ENCODE peak calls at places on chromosomes 13 and 19, in seven cellular contexts. H is fibroblast of mammary gland; C is thoracic aorta; E is type B pancreatic cell; T is RWPE2; F is CD4-positive, alpha-beta T cell; G is DND-41. S is an unnamed sample.

GRCh38 chr19:3770136-3771032 is 1.6 kb downstream of the RAX2 start:
- DNase-seq in H (no peak), C (no peak), E (no peak), T (no peak), F (no peak), G (no peak), S (no peak)

GRCh38 chr13:102682727-102683126 is 12.1 kb downstream of the METTL21C start:
- DNase-seq in H (no peak), C (no peak), E (no peak), T (no peak), F (no peak), G (no peak), S (no peak)

GRCh38 chr13:61695147-61695546 is 279.5 kb upstream of the PCDH20 start:
- DNase-seq in H (peak), C (no peak), E (no peak), T (no peak), F (no peak), G (no peak), S (no peak)

GRCh38 chr19:45781282-45782161 is 768 bp downstream of the DMPK start:
- DNase-seq in H (no peak), C (no peak), E (no peak), T (no peak), F (no peak), G (no peak), S (no peak)

GRCh38 chr13:105599477-105600037 is 935.9 kb downstream of the EFNB2 start:
- DNase-seq in H (no peak), C (no peak), E (no peak), T (no peak), F (no peak), G (no peak), S (no peak)

GRCh38 chr13:109166807-109167206 is 537.4 kb downstream of the MYO16 start:
- DNase-seq in H (peak), C (no peak), E (no peak), T (no peak), F (no peak), G (no peak), S (no peak)

GRCh38 chr13:41523396-41523795 is 66.0 kb downstream of the RGCC start:
- DNase-seq in H (no peak), C (no peak), E (no peak), T (no peak), F (no peak), G (no peak), S (no peak)

GRCh38 chr19:49488863-49489537 is 1.6 kb downstream of the RPL13A start:
- DNase-seq in H (no peak), C (no peak), E (no peak), T (no peak), F (no peak), G (no peak), S (no peak)

GRCh38 chr19:8575467-8575997 is 1.7 kb downstream of the MYO1F start:
- DNase-seq in H (peak), C (no peak), E (no peak), T (no peak), F (peak), G (peak), S (no peak)

GRCh38 chr19:45676851-45677263 is 8.8 kb downstream of the GIPR start:
- DNase-seq in H (no peak), C (no peak), E (no peak), T (no peak), F (peak), G (no peak), S (no peak)

GRCh38 chr13:32734511-32734910 is 148.3 kb downstream of the PDS5B start:
- DNase-seq in H (peak), C (no peak), E (no peak), T (no peak), F (no peak), G (no peak), S (no peak)

GRCh38 chr19:50722248-50723013 is 733 bp upstream of the CLEC11A start:
- DNase-seq in H (peak), C (no peak), E (no peak), T (no peak), F (no peak), G (no peak), S (no peak)

GRCh38 chr13:40992678-40993077 is 26.4 kb downstream of the ELF1 start:
- DNase-seq in H (no peak), C (no peak), E (no peak), T (no peak), F (no peak), G (no peak), S (no peak)

GRCh38 chr13:51894239-51894638 is 32.5 kb downstream of the CCDC70 start:
- DNase-seq in H (no peak), C (no peak), E (peak), T (no peak), F (no peak), G (no peak), S (no peak)

GRCh38 chr13:77478645-77478997 is 56.9 kb upstream of the SCEL start:
- DNase-seq in H (no peak), C (no peak), E (no peak), T (no peak), F (no peak), G (no peak), S (no peak)

GRCh38 chr13:25286308-25286968 is 850 bp downstream of the MTMR6 start:
- DNase-seq in H (peak), C (no peak), E (no peak), T (no peak), F (peak), G (peak), S (no peak)

GRCh38 chr13:28313579-28313978 is 175.2 kb downstream of the PAN3 start:
- DNase-seq in H (peak), C (no peak), E (no peak), T (no peak), F (no peak), G (peak), S (no peak)

GRCh38 chr13:96898212-96898611 is 96.1 kb downstream of the OXGR1 start:
- DNase-seq in H (peak), C (no peak), E (no peak), T (no peak), F (no peak), G (no peak), S (no peak)

GRCh38 chr13:73708393-73708985 is 425.7 kb downstream of the KLF12 start:
- DNase-seq in H (peak), C (no peak), E (no peak), T (no peak), F (peak), G (peak), S (no peak)

GRCh38 chr13:40292536-40292935 is 373.9 kb downstream of the FOXO1 start:
- DNase-seq in H (no peak), C (no peak), E (no peak), T (no peak), F (no peak), G (no peak), S (no peak)

GRCh38 chr13:50592412-50593145 is 250.9 kb downstream of the DLEU7 start:
- DNase-seq in H (peak), C (no peak), E (no peak), T (no peak), F (no peak), G (no peak), S (no peak)

GRCh38 chr19:10701955-10702307 is 692 bp downstream of the QTRT1 start:
- DNase-seq in H (no peak), C (no peak), E (no peak), T (no peak), F (no peak), G (peak), S (no peak)

GRCh38 chr19:38543807-38544568 is 73.8 kb downstream of the MAP4K1 start:
- DNase-seq in H (peak), C (peak), E (no peak), T (peak), F (no peak), G (no peak), S (peak)

GRCh38 chr13:114140909-114141255 is 8.5 kb upstream of the RASA3 start:
- DNase-seq in H (no peak), C (no peak), E (no peak), T (no peak), F (peak), G (no peak), S (peak)

GRCh38 chr13:28250542-28250941 is 112.2 kb downstream of the PAN3 start:
- DNase-seq in H (no peak), C (no peak), E (no peak), T (no peak), F (no peak), G (no peak), S (no peak)

GRCh38 chr19:30093966-30094770 is 152.1 kb downstream of the URI1 start:
- DNase-seq in H (no peak), C (no peak), E (no peak), T (peak), F (no peak), G (no peak), S (no peak)

GRCh38 chr13:33263976-33264619 is 21.5 kb downstream of the STARD13 start:
- DNase-seq in H (peak), C (no peak), E (no peak), T (no peak), F (no peak), G (no peak), S (no peak)

GRCh38 chr19:47272448-47273312 is 2.0 kb upstream of the INAFM1 start:
- DNase-seq in H (peak), C (peak), E (no peak), T (no peak), F (no peak), G (no peak), S (no peak)

GRCh38 chr13:110455941-110456340 is 105.6 kb downstream of the RAB20 start:
- DNase-seq in H (peak), C (peak), E (peak), T (no peak), F (peak), G (peak), S (no peak)

GRCh38 chr13:35714588-35714987 is 238.1 kb upstream of the MAB21L1 start:
- DNase-seq in H (no peak), C (no peak), E (no peak), T (no peak), F (no peak), G (no peak), S (no peak)

GRCh38 chr13:50099473-50099872 is 84.2 kb downstream of the KCNRG start:
- DNase-seq in H (no peak), C (no peak), E (no peak), T (no peak), F (no peak), G (no peak), S (peak)

GRCh38 chr19:23439623-23440022 is 44.4 kb upstream of the ZNF91 start:
- DNase-seq in H (peak), C (no peak), E (no peak), T (no peak), F (no peak), G (no peak), S (no peak)

GRCh38 chr19:23437901-23438300 is 42.6 kb upstream of the ZNF91 start:
- DNase-seq in H (no peak), C (no peak), E (no peak), T (no peak), F (no peak), G (no peak), S (no peak)

GRCh38 chr19:23440207-23440606 is 44.9 kb upstream of the ZNF91 start:
- DNase-seq in H (no peak), C (no peak), E (no peak), T (no peak), F (no peak), G (no peak), S (no peak)

GRCh38 chr19:23436318-23436717 is 41.0 kb upstream of the ZNF91 start:
- DNase-seq in H (no peak), C (no peak), E (no peak), T (no peak), F (no peak), G (peak), S (no peak)

GRCh38 chr19:23436944-23437343 is 41.7 kb upstream of the ZNF91 start:
- DNase-seq in H (peak), C (no peak), E (no peak), T (no peak), F (no peak), G (no peak), S (no peak)
- TF ChIP-seq CTCF in H (peak), C (no peak), E (peak), T (peak), F (no peak), G (peak), S (no peak)

GRCh38 chr19:16142032-16142580 is 1.4 kb upstream of the HSH2D start:
- DNase-seq in H (no peak), C (no peak), E (no peak), T (no peak), F (no peak), G (no peak), S (no peak)

GRCh38 chr19:16143399-16144215 is at the start of gene HSH2D:
- DNase-seq in H (no peak), C (no peak), E (no peak), T (no peak), F (peak), G (no peak), S (no peak)

GRCh38 chr19:16144216-16144581 is 714 bp downstream of the HSH2D start:
- DNase-seq in H (no peak), C (no peak), E (no peak), T (no peak), F (no peak), G (no peak), S (no peak)

GRCh38 chr19:16139752-16140151 is 3.7 kb upstream of the HSH2D start:
- DNase-seq in H (no peak), C (no peak), E (no peak), T (no peak), F (no peak), G (no peak), S (no peak)

GRCh38 chr19:16141043-16141442 is 2.4 kb upstream of the HSH2D start:
- DNase-seq in H (no peak), C (no peak), E (no peak), T (no peak), F (no peak), G (no peak), S (no peak)
- TF ChIP-seq CTCF in H (no peak), C (no peak), E (no peak), T (no peak), F (no peak), G (no peak), S (no peak)

DNA sequence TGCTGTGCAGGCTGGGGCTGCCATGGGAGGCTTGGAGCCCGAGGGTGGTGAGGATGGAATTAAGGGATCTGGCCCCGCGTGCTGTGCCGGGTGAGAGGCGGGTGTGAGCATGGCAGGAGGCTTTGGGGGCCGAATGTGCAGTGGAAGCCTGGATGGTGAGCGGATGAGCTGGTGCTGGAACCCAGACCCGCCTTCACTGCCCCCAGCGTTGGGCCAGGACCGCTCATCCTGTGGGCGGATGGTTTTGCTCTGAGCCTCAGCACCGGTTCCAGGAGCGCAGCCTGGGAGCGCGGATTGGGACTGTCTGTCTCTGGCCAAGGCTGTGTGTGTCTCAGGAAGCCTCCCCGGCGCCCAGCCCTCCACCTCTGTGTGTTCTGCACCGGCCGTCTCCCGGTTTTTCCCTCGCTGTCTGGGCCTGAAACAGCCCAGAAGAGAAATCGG is 16.7 kb downstream of the KDM4B start:
- DNase-seq in H (peak), C (no peak), E (no peak), T (no peak), F (no peak), G (no peak), S (no peak)
- TF ChIP-seq CTCF in H (no peak), C (no peak), E (no peak), T (no peak), F (no peak), G (no peak), S (no peak)

DNA sequence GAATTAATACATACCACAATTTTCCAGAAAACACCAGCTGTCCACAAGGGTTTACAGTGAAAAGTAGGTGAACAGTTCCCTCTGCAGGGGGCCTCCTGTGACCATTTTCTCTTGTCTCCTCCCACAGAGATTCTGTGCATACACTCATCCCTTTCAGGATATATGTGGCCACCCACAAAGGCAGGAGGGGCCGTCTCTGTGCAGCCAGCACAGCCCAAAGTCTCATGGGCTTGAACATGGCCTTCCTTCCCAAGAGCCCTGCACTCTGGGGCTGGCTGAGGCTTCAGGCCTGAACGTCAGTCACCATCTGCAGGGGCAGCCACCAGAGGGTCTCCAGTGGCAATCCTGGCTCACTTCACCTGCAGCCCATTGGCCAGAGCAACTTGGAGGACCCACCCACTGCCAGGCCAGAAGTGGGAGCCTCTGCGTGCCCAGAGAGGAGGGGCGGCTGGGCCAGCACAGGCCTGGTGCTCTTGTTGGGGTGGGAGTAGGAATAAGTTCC is 25.2 kb downstream of the TMEM161A start:
- DNase-seq in H (peak), C (no peak), E (no peak), T (no peak), F (no peak), G (no peak), S (no peak)
- TF ChIP-seq CTCF in H (no peak), C (no peak), E (no peak), T (no peak), F (no peak), G (no peak), S (no peak)

GRCh38 chr13:48567521-48568331 is 34.8 kb upstream of the RCBTB2 start:
- DNase-seq in H (peak), C (no peak), E (no peak), T (no peak), F (no peak), G (no peak), S (no peak)
- TF ChIP-seq CTCF in H (no peak), C (no peak), E (no peak), T (no peak), F (no peak), G (no peak), S (no peak)

DNA sequence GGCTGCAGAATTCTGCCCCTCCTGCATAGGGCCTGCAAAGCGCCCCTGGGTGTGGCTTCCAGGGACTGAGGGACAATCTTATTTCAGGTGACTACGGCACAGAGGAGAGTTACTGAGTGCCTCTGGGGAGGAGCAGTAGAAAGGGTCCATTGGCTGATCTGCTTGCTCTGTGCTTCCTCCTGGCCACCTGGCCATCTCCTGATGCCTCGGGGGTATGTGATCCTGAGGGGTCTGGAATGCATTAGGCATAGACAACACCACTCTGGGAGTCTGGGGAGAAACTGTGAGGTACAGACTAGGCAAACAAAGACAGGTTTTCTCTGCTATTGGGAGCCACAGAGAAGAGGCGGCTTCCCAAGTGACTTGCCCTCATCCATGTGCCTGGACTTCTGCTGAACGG is 2.8 kb downstream of the KCTD15 start:
- DNase-seq in H (no peak), C (no peak), E (no peak), T (no peak), F (no peak), G (no peak), S (no peak)
- TF ChIP-seq CTCF in H (no peak), C (no peak), E (no peak), T (no peak), F (no peak), G (no peak), S (no peak)

GRCh38 chr19:28221736-28222135 is 991.2 kb downstream of the UQCRFS1 start:
- DNase-seq in H (no peak), C (no peak), E (no peak), T (no peak), F (no peak), G (no peak), S (no peak)

GRCh38 chr19:28213476-28214082 is 999.4 kb downstream of the UQCRFS1 start:
- DNase-seq in H (peak), C (no peak), E (no peak), T (no peak), F (no peak), G (no peak), S (no peak)

GRCh38 chr19:28218728-28219127 is 994.2 kb downstream of the UQCRFS1 start:
- DNase-seq in H (no peak), C (no peak), E (no peak), T (no peak), F (no peak), G (no peak), S (no peak)

DNA sequence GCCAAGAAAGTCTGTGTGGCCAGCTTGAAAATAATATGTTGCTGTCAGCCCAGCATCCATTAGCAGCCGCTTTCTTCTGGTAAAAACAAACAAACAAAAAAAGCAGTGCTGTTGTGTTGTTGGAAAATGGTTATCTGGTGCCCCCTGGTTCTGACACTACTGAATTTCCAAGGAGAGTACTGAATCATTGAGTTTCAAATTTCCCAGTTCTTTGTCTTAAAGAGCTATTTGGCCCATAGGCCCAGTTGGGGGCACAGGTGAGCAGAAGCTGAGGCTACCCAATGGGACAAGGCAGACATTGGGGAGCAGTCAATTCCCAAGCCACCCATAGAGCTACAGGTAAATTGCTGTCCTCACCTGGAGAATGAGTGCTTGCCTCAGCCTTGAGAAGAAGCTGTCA is 995.9 kb downstream of the UQCRFS1 start:
- DNase-seq in H (no peak), C (no peak), E (no peak), T (no peak), F (no peak), G (no peak), S (no peak)
- TF ChIP-seq CTCF in H (no peak), C (no peak), E (peak), T (no peak), F (no peak), G (no peak), S (peak)

DNA sequence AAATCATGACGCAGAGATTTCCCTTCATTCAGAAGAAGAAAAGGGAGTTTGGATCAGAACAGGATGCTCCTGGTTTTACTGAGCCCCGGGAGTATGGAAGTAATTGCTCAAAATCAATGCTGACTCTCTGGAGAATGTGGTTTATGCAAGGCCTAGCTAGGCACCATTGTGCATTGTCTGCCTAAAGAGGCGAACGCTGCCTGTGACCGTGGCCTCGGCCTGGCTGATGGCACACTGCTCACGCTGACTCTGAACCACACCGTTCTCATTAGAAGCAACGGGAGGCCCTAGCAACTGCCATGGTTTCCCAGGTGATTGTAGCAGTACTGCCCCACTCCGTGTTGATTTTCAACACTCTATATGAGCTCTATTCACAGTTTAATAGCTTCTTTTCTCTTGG is 41.7 kb upstream of the UBL3 start:
- DNase-seq in H (no peak), C (no peak), E (no peak), T (no peak), F (no peak), G (no peak), S (no peak)
- TF ChIP-seq CTCF in H (no peak), C (no peak), E (no peak), T (no peak), F (no peak), G (no peak), S (no peak)

GRCh38 chr13:87274209-87274819 is 396.9 kb upstream of the SLITRK5 start:
- DNase-seq in H (peak), C (no peak), E (no peak), T (no peak), F (no peak), G (peak), S (no peak)
- TF ChIP-seq CTCF in H (peak), C (no peak), E (peak), T (peak), F (peak), G (peak), S (peak)

S was measured in chondrocyte.